ENCODE peak calls at places on chromosome 13, in four cellular contexts. Q, C, P and G are unnamed samples. For H3K4me1, the result is how much of the 10 kb centered on the place peaks cover.

GRCh38 chr13:85068231-85068630 is 731.0 kb downstream of the SLITRK6 start:
- DNase-seq in Q (no peak), C (no peak), P (no peak), G (no peak)

GRCh38 chr13:50131998-50132936 is 117.0 kb downstream of the KCNRG start:
- DNase-seq in Q (no peak), C (no peak), P (no peak), G (no peak)

GRCh38 chr13:44294868-44295267 is 78.8 kb upstream of the SERP2 start:
- DNase-seq in Q (no peak), C (no peak), P (no peak), G (no peak)

GRCh38 chr13:70080030-70080429 is 27.6 kb upstream of the ATXN8OS start:
- DNase-seq in Q (no peak), C (no peak), P (no peak), G (no peak)

GRCh38 chr13:35695411-35695810 is 218.9 kb upstream of the MAB21L1 start:
- DNase-seq in Q (no peak), C (no peak), P (no peak), G (no peak)

GRCh38 chr13:112843392-112844250 is 125.4 kb upstream of the MCF2L start:
- DNase-seq in Q (no peak), C (no peak), P (no peak), G (no peak)

GRCh38 chr13:76723551-76724232 is 162.5 kb downstream of the KCTD12 start:
- DNase-seq in Q (no peak), C (peak), P (no peak), G (no peak)

GRCh38 chr13:61142506-61142905 is 273.1 kb downstream of the PCDH20 start:
- DNase-seq in Q (no peak), C (no peak), P (no peak), G (no peak)

GRCh38 chr13:75960538-75960994 is 324.4 kb downstream of the LMO7 start:
- DNase-seq in Q (no peak), C (no peak), P (peak), G (no peak)

GRCh38 chr13:60286707-60287106 is 110.3 kb upstream of the TDRD3 start:
- DNase-seq in Q (no peak), C (no peak), P (no peak), G (no peak)

GRCh38 chr13:49225358-49226042 is 5.4 kb downstream of the MLNR start:
- DNase-seq in Q (no peak), C (no peak), P (no peak), G (no peak)

GRCh38 chr13:33318744-33319143 is 33.2 kb upstream of the STARD13 start:
- DNase-seq in Q (no peak), C (no peak), P (no peak), G (no peak)

GRCh38 chr13:57253551-57253950 is 86.6 kb downstream of the PRR20E start:
- DNase-seq in Q (no peak), C (no peak), P (no peak), G (peak)

GRCh38 chr13:90534617-90535340 is 812.7 kb upstream of the MIR17HG start:
- DNase-seq in Q (no peak), C (no peak), P (no peak), G (no peak)

GRCh38 chr13:68319384-68319783 is 1089.2 kb upstream of the PCDH9 start:
- DNase-seq in Q (no peak), C (no peak), P (no peak), G (no peak)

GRCh38 chr13:59823495-59823894 is 340.2 kb downstream of the DIAPH3 start:
- DNase-seq in Q (no peak), C (no peak), P (no peak), G (no peak)

GRCh38 chr13:107025991-107026390 is 458.1 kb upstream of the ARGLU1 start:
- DNase-seq in Q (no peak), C (no peak), P (no peak), G (no peak)

GRCh38 chr13:28474491-28475134 is 20.3 kb downstream of the FLT1 start:
- DNase-seq in Q (no peak), C (no peak), P (no peak), G (no peak)

GRCh38 chr13:58542530-58542929 is 911.0 kb downstream of the PCDH17 start:
- DNase-seq in Q (no peak), C (no peak), P (no peak), G (no peak)

GRCh38 chr13:113816925-113817859 is 46.7 kb downstream of the GAS6 start:
- DNase-seq in Q (peak), C (peak), P (peak), G (peak)

GRCh38 chr13:28820099-28821051 is at the start of gene MTUS2:
- DNase-seq in Q (no peak), C (no peak), P (peak), G (no peak)

GRCh38 chr13:106373989-106374572 is 161.4 kb downstream of the EFNB2 start:
- DNase-seq in Q (no peak), C (no peak), P (no peak), G (no peak)

GRCh38 chr13:92433386-92433785 is 793.2 kb upstream of the GPC6 start:
- DNase-seq in Q (no peak), C (no peak), P (no peak), G (no peak)

GRCh38 chr13:74256969-74257368 is 122.8 kb upstream of the KLF12 start:
- DNase-seq in Q (no peak), C (no peak), P (no peak), G (no peak)

GRCh38 chr13:114212096-114212495 is 22.6 kb upstream of the CDC16 start:
- DNase-seq in Q (no peak), C (no peak), P (no peak), G (no peak)

GRCh38 chr13:44879452-44880058 is 109.7 kb downstream of the NUFIP1 start:
- DNase-seq in Q (peak), C (no peak), P (peak), G (no peak)

GRCh38 chr13:86155756-86156155 is 356.5 kb upstream of the SLITRK6 start:
- DNase-seq in Q (no peak), C (no peak), P (no peak), G (no peak)

GRCh38 chr13:105979586-105979985 is 555.9 kb downstream of the EFNB2 start:
- DNase-seq in Q (no peak), C (peak), P (no peak), G (no peak)

GRCh38 chr13:98447881-98448641 is 128.8 kb downstream of the STK24 start:
- DNase-seq in Q (peak), C (no peak), P (peak), G (no peak)
- H3K4me1 ChIP-seq in Q (under half), C (under half), P (under half), G (under half)

DNA sequence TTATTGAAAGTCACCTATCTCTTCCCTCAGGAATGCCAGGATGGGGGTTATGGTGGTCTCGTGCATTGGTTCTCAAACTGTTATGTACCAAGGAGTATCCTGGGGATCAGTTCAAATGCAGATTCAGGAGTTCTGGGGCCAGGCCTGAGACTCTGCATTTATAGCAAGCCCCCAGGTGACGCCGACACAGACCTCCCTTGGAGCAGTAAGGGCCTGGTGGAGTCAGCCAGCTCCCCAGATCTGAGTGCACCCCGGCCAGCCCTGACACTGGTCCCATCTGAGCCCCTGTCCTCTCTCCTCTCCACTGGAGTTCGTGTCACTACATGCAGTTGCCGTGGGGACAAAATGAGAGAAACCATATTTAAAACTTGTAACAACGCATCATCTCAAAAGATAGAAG is 112.9 kb downstream of the COL4A2 start:
- DNase-seq in Q (no peak), C (no peak), P (no peak), G (no peak)
- H3K4me1 ChIP-seq in Q (under half), C (under half), P (under half), G (under half)

DNA sequence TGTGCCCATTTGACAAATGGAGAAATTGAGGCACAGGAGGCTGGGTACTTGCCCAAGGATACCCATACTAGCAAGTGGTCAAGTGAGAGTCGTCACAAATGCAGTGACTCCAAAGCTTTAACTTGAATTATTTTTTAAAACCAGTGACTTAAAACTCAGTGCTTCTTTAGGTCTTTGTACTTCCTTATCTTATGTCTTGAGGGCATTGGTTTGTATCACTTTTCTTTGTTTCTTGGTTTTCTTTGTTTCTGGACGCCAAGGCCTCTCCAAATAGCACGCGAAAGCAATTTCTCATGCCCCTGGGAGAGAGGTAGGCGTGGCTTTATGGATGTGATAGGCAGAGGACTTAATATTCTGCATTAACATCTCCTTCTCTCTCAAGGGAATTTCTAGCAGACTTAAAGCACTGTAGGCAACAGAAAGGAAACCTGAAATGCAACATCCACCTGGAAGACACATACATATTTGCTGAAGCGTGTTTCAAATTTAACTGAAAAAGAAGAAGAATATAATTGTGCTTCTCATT is 20.6 kb downstream of the UBE2L5 start:
- DNase-seq in Q (peak), C (no peak), P (no peak), G (no peak)
- H3K4me1 ChIP-seq in Q (half or more), C (under half), P (under half), G (under half)

GRCh38 chr13:21054313-21054712 is 7.1 kb downstream of the LATS2 start:
- DNase-seq in Q (no peak), C (no peak), P (no peak), G (no peak)
- H3K4me1 ChIP-seq in Q (under half), C (under half), P (under half), G (under half)